ENCODE peak calls at places on chromosomes 3 and 15, in seven cellular contexts. H, Z, O, B, U, I and R are unnamed samples. For H3K36me3, the result is how much of the 10 kb centered on the place peaks cover.

GRCh38 chr3:41223078-41223477 is 23.8 kb downstream of the CTNNB1 start:
- DNase-seq in H (no peak), Z (no peak), O (no peak), B (no peak), U (no peak), I (no peak), R (no peak)

GRCh38 chr3:72193768-72194463 is 409.0 kb upstream of the PROK2 start:
- DNase-seq in H (no peak), Z (no peak), O (no peak), B (peak), U (no peak), I (no peak), R (peak)

GRCh38 chr3:23314981-23315805 is 112.1 kb downstream of the UBE2E2 start:
- DNase-seq in H (peak), Z (peak), O (peak), B (no peak), U (no peak), I (no peak), R (peak)

GRCh38 chr3:185067173-185067572 is 85.7 kb downstream of the C3orf70 start:
- DNase-seq in H (no peak), Z (no peak), O (no peak), B (no peak), U (no peak), I (no peak), R (no peak)

GRCh38 chr3:38382506-38383080 is 36.0 kb downstream of the XYLB start:
- DNase-seq in H (no peak), Z (no peak), O (no peak), B (no peak), U (no peak), I (no peak), R (peak)

GRCh38 chr15:91561371-91562100 is 292.0 kb upstream of the SLCO3A1 start:
- DNase-seq in H (peak), Z (peak), O (peak), B (no peak), U (no peak), I (no peak), R (peak)

GRCh38 chr3:45067486-45067885 is 41.4 kb downstream of the CLEC3B start:
- DNase-seq in H (no peak), Z (no peak), O (no peak), B (no peak), U (no peak), I (no peak), R (peak)

GRCh38 chr3:42839616-42840015 is 30.4 kb downstream of the ACKR2 start:
- DNase-seq in H (peak), Z (peak), O (peak), B (peak), U (peak), I (no peak), R (peak)

GRCh38 chr15:65732698-65733097 is 59.4 kb downstream of the DENND4A start:
- DNase-seq in H (peak), Z (no peak), O (no peak), B (no peak), U (no peak), I (no peak), R (no peak)

GRCh38 chr3:124888482-124889441 is 1.6 kb upstream of the ITGB5 start:
- DNase-seq in H (no peak), Z (no peak), O (no peak), B (peak), U (no peak), I (no peak), R (no peak)

DNA sequence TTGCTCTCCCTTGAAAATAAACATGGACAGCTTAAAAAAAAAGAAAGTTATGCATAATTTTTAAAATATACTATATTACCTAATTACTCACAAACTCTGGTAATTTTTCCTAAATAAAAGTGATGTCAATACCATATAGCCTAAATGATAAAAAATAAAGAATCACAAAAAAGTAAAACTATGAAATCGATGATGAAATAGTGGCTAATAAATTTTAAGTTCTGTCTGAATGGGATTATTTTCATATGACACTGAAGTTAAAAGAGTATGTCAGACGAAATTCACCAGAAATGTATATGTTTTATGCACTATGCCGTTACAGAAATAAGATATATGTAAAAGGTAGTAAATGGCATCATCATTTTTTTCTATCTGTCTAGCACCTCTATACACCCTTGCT is 51.4 kb downstream of the FSIP1 start:
- DNase-seq in H (no peak), Z (no peak), O (no peak), B (no peak), U (no peak), I (no peak), R (no peak)
- H3K4me2 ChIP-seq in H (no peak), Z (no peak), O (no peak), B (no peak), U (no peak), I (no peak), R (no peak)

GRCh38 chr3:171461087-171461917 is 1.1 kb upstream of the TNIK start:
- DNase-seq in H (peak), Z (peak), O (peak), B (peak), U (no peak), I (no peak), R (peak)
- H3K9ac ChIP-seq in H (peak), Z (peak), O (peak), B (peak), U (peak), I (peak), R (peak)

DNA sequence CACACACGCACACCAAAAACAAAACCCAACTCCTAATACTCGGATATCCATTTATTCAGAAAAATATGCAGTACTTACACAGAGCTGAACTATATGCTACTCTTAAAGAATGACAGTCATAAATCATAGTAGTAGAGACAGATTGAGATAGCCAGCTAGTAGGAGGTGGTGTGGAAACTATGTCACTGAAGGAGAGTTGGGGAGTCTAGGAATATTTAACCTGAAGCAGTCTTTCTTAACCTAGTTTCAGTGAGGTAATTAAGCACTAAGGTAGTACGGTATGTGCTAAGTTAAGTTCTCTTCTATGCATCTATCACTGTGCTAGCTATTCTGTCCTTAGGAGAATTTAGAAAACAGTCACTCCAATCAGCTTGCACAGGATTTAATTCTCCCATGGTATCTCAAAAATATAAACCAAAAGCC is 54.2 kb downstream of the ANKRD28 start:
- DNase-seq in H (no peak), Z (no peak), O (no peak), B (no peak), U (no peak), I (no peak), R (no peak)
- H3K36me3 ChIP-seq in H (under half), Z (under half), O (under half), B (under half), U (under half), I (under half), R (under half)

DNA sequence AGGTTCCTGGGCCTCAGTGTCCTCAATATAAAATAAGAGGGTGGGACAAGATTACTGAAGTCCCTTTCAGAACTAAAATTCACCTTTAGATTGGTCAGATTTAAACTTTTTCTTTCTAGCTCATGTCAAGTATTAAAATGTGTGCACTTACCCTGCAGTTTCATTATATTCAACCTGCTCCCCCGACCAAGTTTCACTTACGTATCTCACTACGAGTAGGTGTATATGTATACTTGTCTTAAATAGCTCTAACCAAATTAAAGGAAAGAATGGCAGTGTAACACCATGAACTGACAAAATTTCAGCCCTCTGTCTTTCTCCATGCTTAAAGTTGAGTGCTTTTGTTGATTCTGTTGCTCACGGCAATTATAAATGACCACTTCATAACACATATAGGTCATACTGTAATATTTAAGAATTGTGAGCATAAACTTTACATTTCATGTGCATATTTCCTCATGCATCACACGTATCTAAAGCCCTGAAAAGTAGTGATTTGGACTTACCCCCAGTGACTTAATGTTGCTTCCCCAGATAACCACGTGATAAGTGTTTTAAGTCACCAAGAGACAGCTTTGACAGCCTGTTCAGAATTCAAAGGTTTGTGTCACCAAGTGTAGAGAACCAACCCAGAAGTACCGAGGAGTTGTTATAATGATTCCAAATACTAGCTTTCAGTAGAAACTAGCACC is 70.0 kb downstream of the PGPEP1L start:
- DNase-seq in H (no peak), Z (no peak), O (no peak), B (no peak), U (no peak), I (no peak), R (no peak)
- H3K4me2 ChIP-seq in H (no peak), Z (no peak), O (no peak), B (no peak), U (no peak), I (no peak), R (no peak)

GRCh38 chr3:88034876-88035275 is 23.9 kb downstream of the CGGBP1 start:
- DNase-seq in H (no peak), Z (no peak), O (no peak), B (no peak), U (no peak), I (no peak), R (no peak)

GRCh38 chr3:88034463-88034862 is 24.3 kb downstream of the CGGBP1 start:
- DNase-seq in H (no peak), Z (no peak), O (no peak), B (no peak), U (no peak), I (no peak), R (no peak)

GRCh38 chr3:88036221-88036620 is 22.6 kb downstream of the CGGBP1 start:
- DNase-seq in H (no peak), Z (no peak), O (no peak), B (no peak), U (no peak), I (no peak), R (no peak)

GRCh38 chr3:88041005-88041404 is 17.8 kb downstream of the CGGBP1 start:
- DNase-seq in H (no peak), Z (no peak), O (no peak), B (peak), U (no peak), I (no peak), R (no peak)

GRCh38 chr3:88038561-88038960 is 20.2 kb downstream of the CGGBP1 start:
- DNase-seq in H (peak), Z (peak), O (peak), B (no peak), U (no peak), I (no peak), R (peak)
- H3K9ac ChIP-seq in H (no peak), Z (no peak), O (no peak), B (no peak), U (no peak), I (no peak), R (peak)